ENCODE peak calls at places on chromosomes 6 and 20, in nine cellular contexts. One of them, this sample, is unnamed.

GRCh38 chr6:43095939-43096338 is 19.8 kb downstream of the PTK7 start:
- DNase-seq in RWPE1: no peak
- DNase-seq in activated CD4-positive, alpha-beta T cell treated with anti-CD3 and anti-CD28 coated beads for 36 hours: peak; percentile 25
- DNase-seq in NCI-H446: no peak
- DNase-seq in stromal cell of bone marrow: no peak
- DNase-seq in nephron progenitor cell: no peak
- DNase-seq in effector CD8-positive, alpha-beta T cell: no peak
- DNase-seq in amygdala: no peak
- DNase-seq in fibroblast of the conjunctiva: no peak
- DNase-seq in this sample: no peak

GRCh38 chr6:3393796-3394195 is 63.1 kb downstream of the SLC22A23 start:
- DNase-seq in RWPE1: no peak
- DNase-seq in activated CD4-positive, alpha-beta T cell treated with anti-CD3 and anti-CD28 coated beads for 36 hours: no peak
- DNase-seq in NCI-H446: no peak
- DNase-seq in stromal cell of bone marrow: no peak
- DNase-seq in nephron progenitor cell: no peak
- DNase-seq in effector CD8-positive, alpha-beta T cell: no peak
- DNase-seq in amygdala: no peak
- DNase-seq in fibroblast of the conjunctiva: no peak
- DNase-seq in this sample: no peak

GRCh38 chr6:152129606-152130249 is 322.2 kb downstream of the ESR1 start:
- DNase-seq in RWPE1: no peak
- DNase-seq in activated CD4-positive, alpha-beta T cell treated with anti-CD3 and anti-CD28 coated beads for 36 hours: no peak
- DNase-seq in NCI-H446: no peak
- DNase-seq in stromal cell of bone marrow: no peak
- DNase-seq in nephron progenitor cell: no peak
- DNase-seq in effector CD8-positive, alpha-beta T cell: no peak
- DNase-seq in amygdala: no peak
- DNase-seq in fibroblast of the conjunctiva: no peak
- DNase-seq in this sample: no peak

GRCh38 chr6:15220062-15220461 is 25.8 kb upstream of the JARID2 start:
- DNase-seq in RWPE1: no peak
- DNase-seq in activated CD4-positive, alpha-beta T cell treated with anti-CD3 and anti-CD28 coated beads for 36 hours: no peak
- DNase-seq in NCI-H446: no peak
- DNase-seq in stromal cell of bone marrow: no peak
- DNase-seq in nephron progenitor cell: no peak
- DNase-seq in effector CD8-positive, alpha-beta T cell: no peak
- DNase-seq in amygdala: no peak
- DNase-seq in fibroblast of the conjunctiva: no peak
- DNase-seq in this sample: no peak

GRCh38 chr20:37759761-37760209 is 66.0 kb downstream of the CTNNBL1 start:
- DNase-seq in RWPE1: no peak
- DNase-seq in activated CD4-positive, alpha-beta T cell treated with anti-CD3 and anti-CD28 coated beads for 36 hours: no peak
- DNase-seq in NCI-H446: no peak
- DNase-seq in stromal cell of bone marrow: no peak
- DNase-seq in nephron progenitor cell: no peak
- DNase-seq in effector CD8-positive, alpha-beta T cell: no peak
- DNase-seq in amygdala: no peak
- DNase-seq in fibroblast of the conjunctiva: no peak
- DNase-seq in this sample: no peak

GRCh38 chr6:16623029-16623653 is 138.1 kb downstream of the ATXN1 start:
- DNase-seq in RWPE1: no peak
- DNase-seq in activated CD4-positive, alpha-beta T cell treated with anti-CD3 and anti-CD28 coated beads for 36 hours: no peak
- DNase-seq in NCI-H446: no peak
- DNase-seq in stromal cell of bone marrow: no peak
- DNase-seq in nephron progenitor cell: no peak
- DNase-seq in effector CD8-positive, alpha-beta T cell: no peak
- DNase-seq in amygdala: no peak
- DNase-seq in fibroblast of the conjunctiva: no peak
- DNase-seq in this sample: no peak

GRCh38 chr6:22614541-22614940 is 45.2 kb downstream of the HDGFL1 start:
- DNase-seq in RWPE1: no peak
- DNase-seq in activated CD4-positive, alpha-beta T cell treated with anti-CD3 and anti-CD28 coated beads for 36 hours: no peak
- DNase-seq in NCI-H446: no peak
- DNase-seq in stromal cell of bone marrow: peak; percentile 51
- DNase-seq in nephron progenitor cell: no peak
- DNase-seq in effector CD8-positive, alpha-beta T cell: no peak
- DNase-seq in amygdala: no peak
- DNase-seq in fibroblast of the conjunctiva: no peak
- DNase-seq in this sample: no peak

GRCh38 chr20:25006431-25007167 is 14.0 kb upstream of the APMAP start:
- DNase-seq in RWPE1: no peak
- DNase-seq in activated CD4-positive, alpha-beta T cell treated with anti-CD3 and anti-CD28 coated beads for 36 hours: no peak
- DNase-seq in NCI-H446: no peak
- DNase-seq in stromal cell of bone marrow: no peak
- DNase-seq in nephron progenitor cell: no peak
- DNase-seq in effector CD8-positive, alpha-beta T cell: no peak
- DNase-seq in amygdala: no peak
- DNase-seq in fibroblast of the conjunctiva: no peak
- DNase-seq in this sample: no peak

GRCh38 chr20:38155811-38156210 is 9.3 kb downstream of the TGM2 start:
- DNase-seq in RWPE1: no peak
- DNase-seq in activated CD4-positive, alpha-beta T cell treated with anti-CD3 and anti-CD28 coated beads for 36 hours: no peak
- DNase-seq in NCI-H446: no peak
- DNase-seq in stromal cell of bone marrow: no peak
- DNase-seq in nephron progenitor cell: no peak
- DNase-seq in effector CD8-positive, alpha-beta T cell: no peak
- DNase-seq in amygdala: no peak
- DNase-seq in fibroblast of the conjunctiva: no peak
- DNase-seq in this sample: no peak

GRCh38 chr20:36717657-36718056 is 28.2 kb downstream of the NDRG3 start:
- DNase-seq in RWPE1: no peak
- DNase-seq in activated CD4-positive, alpha-beta T cell treated with anti-CD3 and anti-CD28 coated beads for 36 hours: peak; percentile 17
- DNase-seq in NCI-H446: no peak
- DNase-seq in stromal cell of bone marrow: no peak
- DNase-seq in nephron progenitor cell: no peak
- DNase-seq in effector CD8-positive, alpha-beta T cell: no peak
- DNase-seq in amygdala: peak; percentile 12
- DNase-seq in fibroblast of the conjunctiva: no peak
- DNase-seq in this sample: no peak

GRCh38 chr6:89079611-89080213 is 839 bp upstream of the PNRC1 start:
- DNase-seq in RWPE1: peak; percentile 38
- DNase-seq in activated CD4-positive, alpha-beta T cell treated with anti-CD3 and anti-CD28 coated beads for 36 hours: peak; percentile 71
- DNase-seq in NCI-H446: no peak
- DNase-seq in stromal cell of bone marrow: peak; percentile 50
- DNase-seq in nephron progenitor cell: peak; percentile 20
- DNase-seq in effector CD8-positive, alpha-beta T cell: peak; percentile 45
- DNase-seq in amygdala: no peak
- DNase-seq in fibroblast of the conjunctiva: peak; percentile 59
- DNase-seq in this sample: peak; percentile 30

GRCh38 chr20:9072741-9073310 is 3.9 kb downstream of the PLCB4 start:
- DNase-seq in RWPE1: no peak
- DNase-seq in activated CD4-positive, alpha-beta T cell treated with anti-CD3 and anti-CD28 coated beads for 36 hours: no peak
- DNase-seq in NCI-H446: no peak
- DNase-seq in stromal cell of bone marrow: no peak
- DNase-seq in nephron progenitor cell: no peak
- DNase-seq in effector CD8-positive, alpha-beta T cell: no peak
- DNase-seq in amygdala: no peak
- DNase-seq in fibroblast of the conjunctiva: no peak
- DNase-seq in this sample: no peak

GRCh38 chr20:13426870-13427269 is 205.8 kb downstream of the ISM1 start:
- DNase-seq in RWPE1: no peak
- DNase-seq in activated CD4-positive, alpha-beta T cell treated with anti-CD3 and anti-CD28 coated beads for 36 hours: no peak
- DNase-seq in NCI-H446: no peak
- DNase-seq in stromal cell of bone marrow: no peak
- DNase-seq in nephron progenitor cell: no peak
- DNase-seq in effector CD8-positive, alpha-beta T cell: no peak
- DNase-seq in amygdala: no peak
- DNase-seq in fibroblast of the conjunctiva: no peak
- DNase-seq in this sample: no peak

GRCh38 chr20:63657260-63657936 is 714 bp upstream of the RTEL1 start:
- DNase-seq in RWPE1: no peak
- DNase-seq in activated CD4-positive, alpha-beta T cell treated with anti-CD3 and anti-CD28 coated beads for 36 hours: peak; percentile 37
- DNase-seq in NCI-H446: no peak
- DNase-seq in stromal cell of bone marrow: no peak
- DNase-seq in nephron progenitor cell: no peak
- DNase-seq in effector CD8-positive, alpha-beta T cell: no peak
- DNase-seq in amygdala: no peak
- DNase-seq in fibroblast of the conjunctiva: no peak
- DNase-seq in this sample: no peak

GRCh38 chr6:130836071-130836670 is 9.0 kb downstream of the SMLR1 start:
- DNase-seq in RWPE1: no peak
- DNase-seq in activated CD4-positive, alpha-beta T cell treated with anti-CD3 and anti-CD28 coated beads for 36 hours: no peak
- DNase-seq in NCI-H446: no peak
- DNase-seq in stromal cell of bone marrow: no peak
- DNase-seq in nephron progenitor cell: no peak
- DNase-seq in effector CD8-positive, alpha-beta T cell: no peak
- DNase-seq in amygdala: no peak
- DNase-seq in fibroblast of the conjunctiva: no peak
- DNase-seq in this sample: no peak

GRCh38 chr6:73341335-73341734 is 12.7 kb downstream of the DPPA5 start:
- DNase-seq in RWPE1: no peak
- DNase-seq in activated CD4-positive, alpha-beta T cell treated with anti-CD3 and anti-CD28 coated beads for 36 hours: no peak
- DNase-seq in NCI-H446: no peak
- DNase-seq in stromal cell of bone marrow: no peak
- DNase-seq in nephron progenitor cell: no peak
- DNase-seq in effector CD8-positive, alpha-beta T cell: no peak
- DNase-seq in amygdala: no peak
- DNase-seq in fibroblast of the conjunctiva: no peak
- DNase-seq in this sample: no peak

GRCh38 chr6:138537090-138537489 is 37.8 kb upstream of the NHSL1 start:
- DNase-seq in RWPE1: no peak
- DNase-seq in activated CD4-positive, alpha-beta T cell treated with anti-CD3 and anti-CD28 coated beads for 36 hours: no peak
- DNase-seq in NCI-H446: no peak
- DNase-seq in stromal cell of bone marrow: no peak
- DNase-seq in nephron progenitor cell: no peak
- DNase-seq in effector CD8-positive, alpha-beta T cell: no peak
- DNase-seq in amygdala: no peak
- DNase-seq in fibroblast of the conjunctiva: peak; percentile 80
- DNase-seq in this sample: no peak

GRCh38 chr20:62914970-62915457 is 11.3 kb downstream of the DIDO1 start:
- DNase-seq in RWPE1: no peak
- DNase-seq in activated CD4-positive, alpha-beta T cell treated with anti-CD3 and anti-CD28 coated beads for 36 hours: peak; percentile 34
- DNase-seq in NCI-H446: no peak
- DNase-seq in stromal cell of bone marrow: no peak
- DNase-seq in nephron progenitor cell: peak; percentile 58
- DNase-seq in effector CD8-positive, alpha-beta T cell: peak; percentile 24
- DNase-seq in amygdala: peak; percentile 50
- DNase-seq in fibroblast of the conjunctiva: no peak
- DNase-seq in this sample: no peak

GRCh38 chr6:118580585-118581419 is 32.7 kb downstream of the PLN start:
- DNase-seq in RWPE1: peak; percentile 47
- DNase-seq in activated CD4-positive, alpha-beta T cell treated with anti-CD3 and anti-CD28 coated beads for 36 hours: peak; percentile 19
- DNase-seq in NCI-H446: no peak
- DNase-seq in stromal cell of bone marrow: peak; percentile 64
- DNase-seq in nephron progenitor cell: peak; percentile 36
- DNase-seq in effector CD8-positive, alpha-beta T cell: no peak
- DNase-seq in amygdala: peak; percentile 9
- DNase-seq in fibroblast of the conjunctiva: peak; percentile 65
- DNase-seq in this sample: peak; percentile 11

GRCh38 chr6:70547313-70547712 is 19.4 kb upstream of the SDHAF4 start:
- DNase-seq in RWPE1: no peak
- DNase-seq in activated CD4-positive, alpha-beta T cell treated with anti-CD3 and anti-CD28 coated beads for 36 hours: no peak
- DNase-seq in NCI-H446: peak; percentile 8
- DNase-seq in stromal cell of bone marrow: no peak
- DNase-seq in nephron progenitor cell: no peak
- DNase-seq in effector CD8-positive, alpha-beta T cell: no peak
- DNase-seq in amygdala: no peak
- DNase-seq in fibroblast of the conjunctiva: peak; percentile 5
- DNase-seq in this sample: no peak

GRCh38 chr6:27281105-27281539 is 31.0 kb downstream of the POM121L2 start:
- DNase-seq in RWPE1: no peak
- DNase-seq in activated CD4-positive, alpha-beta T cell treated with anti-CD3 and anti-CD28 coated beads for 36 hours: no peak
- DNase-seq in NCI-H446: no peak
- DNase-seq in stromal cell of bone marrow: no peak
- DNase-seq in nephron progenitor cell: no peak
- DNase-seq in effector CD8-positive, alpha-beta T cell: no peak
- DNase-seq in amygdala: no peak
- DNase-seq in fibroblast of the conjunctiva: no peak
- DNase-seq in this sample: no peak

GRCh38 chr6:96157018-96157565 is 141.3 kb downstream of the FUT9 start:
- DNase-seq in RWPE1: peak; percentile 5
- DNase-seq in activated CD4-positive, alpha-beta T cell treated with anti-CD3 and anti-CD28 coated beads for 36 hours: no peak
- DNase-seq in NCI-H446: no peak
- DNase-seq in stromal cell of bone marrow: no peak
- DNase-seq in nephron progenitor cell: no peak
- DNase-seq in effector CD8-positive, alpha-beta T cell: no peak
- DNase-seq in amygdala: no peak
- DNase-seq in fibroblast of the conjunctiva: no peak
- DNase-seq in this sample: no peak

GRCh38 chr20:20860078-20860806 is 147.8 kb upstream of the RALGAPA2 start:
- DNase-seq in RWPE1: peak; percentile 80
- DNase-seq in activated CD4-positive, alpha-beta T cell treated with anti-CD3 and anti-CD28 coated beads for 36 hours: peak; percentile 94
- DNase-seq in NCI-H446: peak; percentile 83
- DNase-seq in stromal cell of bone marrow: peak; percentile 81
- DNase-seq in nephron progenitor cell: peak; percentile 99
- DNase-seq in effector CD8-positive, alpha-beta T cell: peak; percentile 71
- DNase-seq in amygdala: peak; percentile 82
- DNase-seq in fibroblast of the conjunctiva: peak; percentile 63
- DNase-seq in this sample: peak; percentile 74

GRCh38 chr6:125210667-125211066 is 57.1 kb downstream of the TPD52L1 start:
- DNase-seq in RWPE1: no peak
- DNase-seq in activated CD4-positive, alpha-beta T cell treated with anti-CD3 and anti-CD28 coated beads for 36 hours: no peak
- DNase-seq in NCI-H446: no peak
- DNase-seq in stromal cell of bone marrow: no peak
- DNase-seq in nephron progenitor cell: no peak
- DNase-seq in effector CD8-positive, alpha-beta T cell: no peak
- DNase-seq in amygdala: no peak
- DNase-seq in fibroblast of the conjunctiva: no peak
- DNase-seq in this sample: no peak

GRCh38 chr6:108476381-108476780 is 84.3 kb upstream of the FOXO3 start:
- DNase-seq in RWPE1: no peak
- DNase-seq in activated CD4-positive, alpha-beta T cell treated with anti-CD3 and anti-CD28 coated beads for 36 hours: no peak
- DNase-seq in NCI-H446: no peak
- DNase-seq in stromal cell of bone marrow: no peak
- DNase-seq in nephron progenitor cell: no peak
- DNase-seq in effector CD8-positive, alpha-beta T cell: no peak
- DNase-seq in amygdala: no peak
- DNase-seq in fibroblast of the conjunctiva: no peak
- DNase-seq in this sample: no peak

GRCh38 chr6:5996701-5997419 is 9.9 kb downstream of the NRN1 start:
- DNase-seq in RWPE1: no peak
- DNase-seq in activated CD4-positive, alpha-beta T cell treated with anti-CD3 and anti-CD28 coated beads for 36 hours: peak; percentile 39
- DNase-seq in NCI-H446: no peak
- DNase-seq in stromal cell of bone marrow: no peak
- DNase-seq in nephron progenitor cell: peak; percentile 74
- DNase-seq in effector CD8-positive, alpha-beta T cell: no peak
- DNase-seq in amygdala: no peak
- DNase-seq in fibroblast of the conjunctiva: no peak
- DNase-seq in this sample: no peak

GRCh38 chr6:17103715-17104114 is 1.9 kb downstream of the STMND1 start:
- DNase-seq in RWPE1: no peak
- DNase-seq in activated CD4-positive, alpha-beta T cell treated with anti-CD3 and anti-CD28 coated beads for 36 hours: no peak
- DNase-seq in NCI-H446: no peak
- DNase-seq in stromal cell of bone marrow: no peak
- DNase-seq in nephron progenitor cell: no peak
- DNase-seq in effector CD8-positive, alpha-beta T cell: no peak
- DNase-seq in amygdala: no peak
- DNase-seq in fibroblast of the conjunctiva: no peak
- DNase-seq in this sample: no peak

GRCh38 chr6:157089258-157089657 is 234.1 kb downstream of the TMEM242 start:
- DNase-seq in RWPE1: no peak
- DNase-seq in activated CD4-positive, alpha-beta T cell treated with anti-CD3 and anti-CD28 coated beads for 36 hours: no peak
- DNase-seq in NCI-H446: no peak
- DNase-seq in stromal cell of bone marrow: peak; percentile 43
- DNase-seq in nephron progenitor cell: no peak
- DNase-seq in effector CD8-positive, alpha-beta T cell: no peak
- DNase-seq in amygdala: no peak
- DNase-seq in fibroblast of the conjunctiva: no peak
- DNase-seq in this sample: no peak

GRCh38 chr20:43752561-43753301 is 25.9 kb upstream of the GTSF1L start:
- DNase-seq in RWPE1: no peak
- DNase-seq in activated CD4-positive, alpha-beta T cell treated with anti-CD3 and anti-CD28 coated beads for 36 hours: peak; percentile 61
- DNase-seq in NCI-H446: no peak
- DNase-seq in stromal cell of bone marrow: peak; percentile 74
- DNase-seq in nephron progenitor cell: no peak
- DNase-seq in effector CD8-positive, alpha-beta T cell: no peak
- DNase-seq in amygdala: no peak
- DNase-seq in fibroblast of the conjunctiva: no peak
- DNase-seq in this sample: no peak

GRCh38 chr20:19851863-19852262 is 93.8 kb downstream of the RIN2 start:
- DNase-seq in RWPE1: no peak
- DNase-seq in activated CD4-positive, alpha-beta T cell treated with anti-CD3 and anti-CD28 coated beads for 36 hours: no peak
- DNase-seq in NCI-H446: no peak
- DNase-seq in stromal cell of bone marrow: no peak
- DNase-seq in nephron progenitor cell: no peak
- DNase-seq in effector CD8-positive, alpha-beta T cell: no peak
- DNase-seq in amygdala: no peak
- DNase-seq in fibroblast of the conjunctiva: no peak
- DNase-seq in this sample: no peak

GRCh38 chr6:113414511-113414910 is 442.6 kb upstream of the MARCKS start:
- DNase-seq in RWPE1: peak; percentile 56
- DNase-seq in activated CD4-positive, alpha-beta T cell treated with anti-CD3 and anti-CD28 coated beads for 36 hours: no peak
- DNase-seq in NCI-H446: peak; percentile 44
- DNase-seq in stromal cell of bone marrow: peak; percentile 78
- DNase-seq in nephron progenitor cell: no peak
- DNase-seq in effector CD8-positive, alpha-beta T cell: no peak
- DNase-seq in amygdala: no peak
- DNase-seq in fibroblast of the conjunctiva: peak; percentile 49
- DNase-seq in this sample: no peak